ENCODE peak calls at places on chromosomes 12 and 14, in four cellular contexts. N is epithelial cell of prostate; Y is mesenchymal stem cell; R is stimulated activated CD4-positive, alpha-beta T cell treated with anti-CD3 and anti-CD28 coated beads, Interleukin-2, amount 100 ng/mL, for 24 hours. H is an unnamed sample.

GRCh38 chr14:50955373-50956043 is 11.2 kb upstream of the PYGL start:
- DNase-seq in N (peak; percentile 99), Y (peak; percentile 96), R (peak; percentile 55), H (peak; percentile 96)

GRCh38 chr14:89041245-89041585 is 216.8 kb downstream of the TTC8 start:
- DNase-seq in N (peak; percentile 20), Y (no peak), R (no peak), H (no peak)

GRCh38 chr14:99268776-99269510 is 3.1 kb downstream of the BCL11B start:
- DNase-seq in N (no peak), Y (no peak), R (no peak), H (no peak)

GRCh38 chr12:128994869-128995268 is 141.6 kb downstream of the GLT1D1 start:
- DNase-seq in N (no peak), Y (no peak), R (no peak), H (no peak)

GRCh38 chr14:24051162-24051788 is 534 bp upstream of the CARMIL3 start:
- DNase-seq in N (no peak), Y (no peak), R (no peak), H (no peak)

GRCh38 chr12:30200864-30201263 is 417.1 kb upstream of the TMTC1 start:
- DNase-seq in N (no peak), Y (peak; percentile 32), R (no peak), H (no peak)

GRCh38 chr14:20176330-20176729 is 14.4 kb upstream of the OR11G2 start:
- DNase-seq in N (no peak), Y (no peak), R (no peak), H (no peak)

GRCh38 chr14:32397871-32398640 is 69.0 kb downstream of the AKAP6 start:
- DNase-seq in N (no peak), Y (peak; percentile 50), R (no peak), H (peak; percentile 46)

GRCh38 chr14:104598461-104599273 is 5.9 kb downstream of the TMEM179 start:
- DNase-seq in N (no peak), Y (no peak), R (no peak), H (no peak)

GRCh38 chr12:29104495-29104894 is 44.6 kb upstream of the FAR2 start:
- DNase-seq in N (no peak), Y (no peak), R (no peak), H (no peak)

GRCh38 chr12:6062427-6063378 is 61.8 kb downstream of the VWF start:
- DNase-seq in N (no peak), Y (peak; percentile 61), R (peak; percentile 66), H (no peak)

GRCh38 chr12:89663577-89664357 is 44.9 kb downstream of the ATP2B1 start:
- DNase-seq in N (no peak), Y (peak; percentile 22), R (no peak), H (peak; percentile 7)

GRCh38 chr12:124939428-124940142 is 25.1 kb upstream of the UBC start:
- DNase-seq in N (peak; percentile 73), Y (peak; percentile 98), R (peak; percentile 92), H (no peak)

GRCh38 chr14:74649167-74649566 is 37.1 kb upstream of the LTBP2 start:
- DNase-seq in N (no peak), Y (no peak), R (no peak), H (no peak)

GRCh38 chr12:7970475-7971252 is 34.7 kb upstream of the SLC2A3 start:
- DNase-seq in N (peak; percentile 48), Y (peak; percentile 97), R (peak; percentile 95), H (peak; percentile 53)

GRCh38 chr12:50117057-50117622 is 5.1 kb downstream of the COX14 start:
- DNase-seq in N (no peak), Y (no peak), R (no peak), H (no peak)

GRCh38 chr12:80593766-80594165 is 113.7 kb upstream of the MYF6 start:
- DNase-seq in N (no peak), Y (peak; percentile 52), R (no peak), H (no peak)

GRCh38 chr12:27123642-27124041 is 41.3 kb upstream of the C12orf71 start:
- DNase-seq in N (no peak), Y (peak; percentile 32), R (no peak), H (no peak)

GRCh38 chr14:68000516-68000915 is 180.9 kb downstream of the RAD51B start:
- DNase-seq in N (no peak), Y (peak; percentile 37), R (no peak), H (no peak)

GRCh38 chr14:82009076-82009475 is 475.4 kb upstream of the SEL1L start:
- DNase-seq in N (no peak), Y (no peak), R (no peak), H (no peak)

H was measured in keratinocyte.